ENCODE peak calls at places on chromosomes 1 and 21, in five cellular contexts. One of them, this sample, is unnamed.
A peak's percentile ranks its signal among the peaks of the same experiment; 100 is the strongest.

GRCh38 chr1:99503276-99503747 is 142.6 kb upstream of the PALMD start:
- DNase-seq in stomach: no peak
- DNase-seq in GM20000: no peak
- DNase-seq in GM12865: no peak
- DNase-seq in PC-3: no peak
- DNase-seq in this sample: no peak

GRCh38 chr1:220551001-220551400 is 23.1 kb downstream of the MARK1 start:
- DNase-seq in GM12865: no peak
- DNase-seq in GM20000: no peak
- DNase-seq in PC-3: no peak
- DNase-seq in stomach: no peak
- DNase-seq in this sample: no peak

GRCh38 chr1:151710187-151710586 is 6.4 kb downstream of the CELF3 start:
- DNase-seq in GM20000: no peak
- DNase-seq in stomach: no peak
- DNase-seq in GM12865: peak; percentile 54
- DNase-seq in PC-3: no peak
- DNase-seq in this sample: peak; percentile 59

GRCh38 chr1:147246910-147247655 is 4.6 kb downstream of the CHD1L start:
- DNase-seq in stomach: no peak
- DNase-seq in PC-3: no peak
- DNase-seq in GM20000: no peak
- DNase-seq in GM12865: peak; percentile 10
- DNase-seq in this sample: no peak

GRCh38 chr1:183636334-183636682 is 725 bp upstream of the ARPC5 start:
- DNase-seq in GM12865: no peak
- DNase-seq in stomach: no peak
- DNase-seq in PC-3: no peak
- DNase-seq in GM20000: no peak
- DNase-seq in this sample: no peak

GRCh38 chr1:203152158-203153034 is 23.2 kb downstream of the MYBPH start:
- DNase-seq in GM20000: no peak
- DNase-seq in stomach: no peak
- DNase-seq in PC-3: peak; percentile 82
- DNase-seq in GM12865: no peak
- DNase-seq in this sample: no peak

GRCh38 chr1:111540928-111541327 is 37.5 kb upstream of the ADORA3 start:
- DNase-seq in stomach: no peak
- DNase-seq in GM20000: no peak
- DNase-seq in GM12865: no peak
- DNase-seq in PC-3: no peak
- DNase-seq in this sample: no peak

GRCh38 chr1:110682898-110683297 is 8.2 kb upstream of the KCNA3 start:
- DNase-seq in GM20000: no peak
- DNase-seq in GM12865: no peak
- DNase-seq in PC-3: no peak
- DNase-seq in stomach: no peak
- DNase-seq in this sample: no peak

GRCh38 chr1:246622035-246622652 is 55.9 kb downstream of the CNST start:
- DNase-seq in GM12865: no peak
- DNase-seq in stomach: no peak
- DNase-seq in GM20000: no peak
- DNase-seq in PC-3: no peak
- DNase-seq in this sample: no peak

GRCh38 chr21:46114963-46115362 is 17.1 kb downstream of the COL6A2 start:
- DNase-seq in stomach: no peak
- DNase-seq in GM20000: no peak
- DNase-seq in GM12865: no peak
- DNase-seq in PC-3: no peak
- DNase-seq in this sample: no peak

GRCh38 chr1:160819186-160819585 is 23.2 kb downstream of the LY9 start:
- DNase-seq in stomach: no peak
- DNase-seq in GM20000: no peak
- DNase-seq in PC-3: no peak
- DNase-seq in GM12865: no peak
- DNase-seq in this sample: no peak

GRCh38 chr21:45149021-45149420 is 74.6 kb downstream of the ADARB1 start:
- DNase-seq in stomach: no peak
- DNase-seq in PC-3: no peak
- DNase-seq in GM20000: no peak
- DNase-seq in GM12865: no peak
- DNase-seq in this sample: no peak

GRCh38 chr1:59768752-59769411 is 45.9 kb upstream of the HOOK1 start:
- DNase-seq in GM20000: no peak
- DNase-seq in PC-3: no peak
- DNase-seq in GM12865: no peak
- DNase-seq in stomach: peak; percentile 31
- DNase-seq in this sample: no peak

GRCh38 chr1:202200112-202200548 is 6.5 kb downstream of the LGR6 start:
- DNase-seq in PC-3: peak; percentile 81
- DNase-seq in GM20000: no peak
- DNase-seq in GM12865: no peak
- DNase-seq in stomach: peak; percentile 36
- DNase-seq in this sample: no peak

GRCh38 chr1:29062157-29062942 is 61.4 kb downstream of the TMEM200B start:
- DNase-seq in GM20000: no peak
- DNase-seq in GM12865: no peak
- DNase-seq in stomach: no peak
- DNase-seq in PC-3: no peak
- DNase-seq in this sample: peak; percentile 66

GRCh38 chr1:202165267-202165941 is 5.0 kb upstream of the PTPN7 start:
- DNase-seq in PC-3: no peak
- DNase-seq in stomach: no peak
- DNase-seq in GM20000: no peak
- DNase-seq in GM12865: no peak
- DNase-seq in this sample: peak; percentile 86

GRCh38 chr1:66583021-66583420 is 49.1 kb downstream of the SGIP1 start:
- DNase-seq in GM12865: no peak
- DNase-seq in PC-3: no peak
- DNase-seq in GM20000: no peak
- DNase-seq in stomach: no peak
- DNase-seq in this sample: no peak

GRCh38 chr1:113871597-113872113 is at the start of gene PTPN22:
- DNase-seq in stomach: peak; percentile 50
- DNase-seq in GM20000: peak; percentile 67
- DNase-seq in GM12865: peak; percentile 94
- DNase-seq in PC-3: peak; percentile 57
- DNase-seq in this sample: peak; percentile 91

GRCh38 chr1:194534784-194535183 is 1348.4 kb upstream of the B3GALT2 start:
- DNase-seq in GM20000: no peak
- DNase-seq in PC-3: no peak
- DNase-seq in GM12865: no peak
- DNase-seq in stomach: no peak
- DNase-seq in this sample: no peak

GRCh38 chr1:227749916-227750710 is 14.9 kb downstream of the SNAP47 start:
- DNase-seq in stomach: no peak
- DNase-seq in GM12865: no peak
- DNase-seq in PC-3: no peak
- DNase-seq in GM20000: no peak
- DNase-seq in this sample: no peak

GRCh38 chr1:246632584-246633168 is 66.4 kb downstream of the CNST start:
- DNase-seq in PC-3: no peak
- DNase-seq in GM20000: no peak
- DNase-seq in stomach: no peak
- DNase-seq in GM12865: no peak
- DNase-seq in this sample: no peak

GRCh38 chr1:212286437-212287131 is 1.4 kb downstream of the PPP2R5A start:
- DNase-seq in stomach: peak; percentile 58
- DNase-seq in PC-3: peak; percentile 59
- DNase-seq in GM20000: no peak
- DNase-seq in GM12865: no peak
- DNase-seq in this sample: no peak

GRCh38 chr21:26080211-26080610 is 90.4 kb downstream of the APP start:
- DNase-seq in stomach: no peak
- DNase-seq in PC-3: no peak
- DNase-seq in GM20000: no peak
- DNase-seq in GM12865: no peak
- DNase-seq in this sample: no peak

GRCh38 chr1:56132520-56132919 is 446.8 kb downstream of the PLPP3 start:
- DNase-seq in GM20000: no peak
- DNase-seq in PC-3: no peak
- DNase-seq in stomach: no peak
- DNase-seq in GM12865: peak; percentile 22
- DNase-seq in this sample: no peak

GRCh38 chr21:37369307-37369854 is 2.8 kb downstream of the DYRK1A start:
- DNase-seq in stomach: no peak
- DNase-seq in GM20000: no peak
- DNase-seq in PC-3: no peak
- DNase-seq in GM12865: no peak
- DNase-seq in this sample: no peak
- TF ChIP-seq CTCF in stomach: no peak
- TF ChIP-seq CTCF in GM20000: no peak
- TF ChIP-seq CTCF in PC-3: no peak
- TF ChIP-seq CTCF in GM12865: no peak
- TF ChIP-seq CTCF in this sample: peak; percentile 21

GRCh38 chr21:30207252-30207579 is 8.7 kb downstream of the CLDN8 start:
- DNase-seq in GM12865: no peak
- DNase-seq in stomach: no peak
- DNase-seq in PC-3: no peak
- DNase-seq in GM20000: no peak
- DNase-seq in this sample: no peak

GRCh38 chr21:30209571-30209970 is 6.3 kb downstream of the CLDN8 start:
- DNase-seq in stomach: no peak
- DNase-seq in GM12865: no peak
- DNase-seq in PC-3: peak; percentile 30
- DNase-seq in GM20000: no peak
- DNase-seq in this sample: no peak

GRCh38 chr21:30206551-30207251 is 9.2 kb downstream of the CLDN8 start:
- DNase-seq in PC-3: peak; percentile 55
- DNase-seq in GM12865: no peak
- DNase-seq in stomach: no peak
- DNase-seq in GM20000: no peak
- DNase-seq in this sample: no peak
- TF ChIP-seq CTCF in PC-3: no peak
- TF ChIP-seq CTCF in GM12865: no peak
- TF ChIP-seq CTCF in stomach: no peak
- TF ChIP-seq CTCF in GM20000: no peak
- TF ChIP-seq CTCF in this sample: no peak

GRCh38 chr1:23803674-23804073 is 3.1 kb upstream of the GALE start:
- DNase-seq in PC-3: no peak
- DNase-seq in GM20000: no peak
- DNase-seq in stomach: no peak
- DNase-seq in GM12865: no peak
- DNase-seq in this sample: no peak

GRCh38 chr1:23801338-23801748 is 789 bp upstream of the GALE start:
- DNase-seq in GM20000: no peak
- DNase-seq in PC-3: peak; percentile 28
- DNase-seq in GM12865: no peak
- DNase-seq in stomach: peak; percentile 49
- DNase-seq in this sample: no peak

GRCh38 chr1:23805025-23805424 is 4.5 kb upstream of the GALE start:
- DNase-seq in GM20000: no peak
- DNase-seq in stomach: no peak
- DNase-seq in GM12865: no peak
- DNase-seq in PC-3: no peak
- DNase-seq in this sample: no peak

GRCh38 chr1:23801876-23802275 is 1.3 kb upstream of the GALE start:
- DNase-seq in PC-3: no peak
- DNase-seq in stomach: no peak
- DNase-seq in GM12865: no peak
- DNase-seq in GM20000: no peak
- DNase-seq in this sample: no peak

GRCh38 chr1:23804183-23804582 is 3.6 kb upstream of the GALE start:
- DNase-seq in GM20000: no peak
- DNase-seq in PC-3: no peak
- DNase-seq in GM12865: no peak
- DNase-seq in stomach: no peak
- DNase-seq in this sample: no peak
- TF ChIP-seq CTCF in GM20000: no peak
- TF ChIP-seq CTCF in PC-3: peak; percentile 18
- TF ChIP-seq CTCF in GM12865: peak; percentile 34
- TF ChIP-seq CTCF in stomach: no peak
- TF ChIP-seq CTCF in this sample: no peak

GRCh38 chr1:53986458-53986857 is 31.5 kb downstream of the LDLRAD1 start:
- DNase-seq in GM20000: no peak
- DNase-seq in GM12865: no peak
- DNase-seq in stomach: no peak
- DNase-seq in PC-3: no peak
- DNase-seq in this sample: no peak

GRCh38 chr1:53987880-53988279 is 30.1 kb downstream of the LDLRAD1 start:
- DNase-seq in stomach: no peak
- DNase-seq in GM12865: peak; percentile 26
- DNase-seq in GM20000: no peak
- DNase-seq in PC-3: no peak
- DNase-seq in this sample: no peak

GRCh38 chr1:53995683-53996082 is 22.3 kb downstream of the LDLRAD1 start:
- DNase-seq in stomach: no peak
- DNase-seq in PC-3: no peak
- DNase-seq in GM12865: no peak
- DNase-seq in GM20000: no peak
- DNase-seq in this sample: no peak

GRCh38 chr1:53998223-53998622 is 19.8 kb downstream of the LDLRAD1 start:
- DNase-seq in GM12865: no peak
- DNase-seq in GM20000: no peak
- DNase-seq in PC-3: no peak
- DNase-seq in stomach: no peak
- DNase-seq in this sample: no peak

DNA sequence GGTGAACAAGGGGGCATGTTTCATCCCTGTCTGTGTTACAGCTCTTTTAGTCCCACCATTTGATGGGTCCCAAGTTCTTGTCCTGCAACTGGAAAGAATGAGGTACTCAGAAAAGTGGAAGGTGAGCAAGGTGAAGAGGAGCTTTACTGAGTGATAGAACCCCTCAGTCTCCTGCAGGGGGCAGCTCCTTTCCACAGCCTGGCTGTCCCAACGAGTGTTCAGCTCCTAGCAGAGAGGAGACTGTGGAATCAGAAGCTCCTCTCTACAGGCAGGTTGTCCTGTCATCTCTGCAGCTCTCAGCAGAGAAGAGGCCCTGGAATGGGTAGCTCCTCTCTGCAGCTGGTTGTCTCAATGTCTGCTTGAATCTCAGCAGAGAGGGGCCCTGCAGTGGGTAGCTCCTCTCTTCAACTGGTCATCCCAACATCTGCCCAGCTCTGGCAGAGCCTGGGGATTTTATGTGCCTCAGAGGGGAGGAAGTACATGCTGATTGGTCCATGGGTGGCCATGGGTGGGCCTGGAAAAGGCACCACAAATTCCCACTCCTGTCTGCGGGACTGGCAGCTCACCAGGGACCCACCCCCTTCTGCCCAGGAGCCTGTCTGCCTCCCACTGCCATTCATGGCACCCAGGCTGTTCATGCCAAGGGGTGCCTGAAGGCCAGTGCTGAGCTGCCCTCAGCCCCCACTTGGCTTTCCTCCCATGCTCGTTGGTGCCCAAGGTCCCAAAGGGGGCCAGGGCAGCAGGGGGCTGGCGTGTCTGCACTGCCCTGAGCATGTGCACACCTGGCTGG is 25.7 kb downstream of the LDLRAD1 start:
- DNase-seq in GM12865: peak; percentile 24
- DNase-seq in PC-3: no peak
- DNase-seq in GM20000: no peak
- DNase-seq in stomach: no peak
- DNase-seq in this sample: peak; percentile 9
- TF ChIP-seq CTCF in GM12865: peak; percentile 41
- TF ChIP-seq CTCF in PC-3: peak; percentile 22
- TF ChIP-seq CTCF in GM20000: no peak
- TF ChIP-seq CTCF in stomach: peak; percentile 8
- TF ChIP-seq CTCF in this sample: no peak

GRCh38 chr1:2212542-2213491 is 15.3 kb upstream of the SKI start:
- DNase-seq in GM20000: peak; percentile 58
- DNase-seq in GM12865: no peak
- DNase-seq in stomach: peak; percentile 88
- DNase-seq in PC-3: peak; percentile 94
- DNase-seq in this sample: peak; percentile 71
- TF ChIP-seq CTCF in GM20000: peak; percentile 2
- TF ChIP-seq CTCF in GM12865: no peak
- TF ChIP-seq CTCF in stomach: peak; percentile 41
- TF ChIP-seq CTCF in PC-3: peak; percentile 58
- TF ChIP-seq CTCF in this sample: peak; percentile 35